ENCODE peak calls at places on chromosome 2, in eight cellular contexts. U is GM04503, C is NCI-H1105 treated with DMSO at 0.1 percent for 48 hours, A is GM23248, W is K562, H is mammary epithelial cell, E is RKO, K is brain microvascular endothelial cell. X is an unnamed sample.

GRCh38 chr2:121085801-121086200 is 199.2 kb downstream of the TFCP2L1 start:
- DNase-seq in A (no peak), E (no peak), C (no peak), U (no peak), K (no peak), W (no peak), H (no peak), X (no peak)

GRCh38 chr2:29841386-29842004 is 79.9 kb downstream of the ALK start:
- DNase-seq in H (no peak), K (peak), E (peak), C (peak), W (peak), U (no peak), A (peak), X (no peak)

GRCh38 chr2:167905668-167906067 is 341.7 kb downstream of the STK39 start:
- DNase-seq in C (no peak), U (no peak), K (no peak), E (no peak), A (no peak), W (no peak), H (no peak), X (no peak)

GRCh38 chr2:201363857-201364560 is 6.9 kb upstream of the FLACC1 start:
- DNase-seq in A (peak), W (peak), H (peak), U (peak), K (peak), E (peak), C (peak), X (peak)

GRCh38 chr2:120402508-120402907 is 56.6 kb downstream of the INHBB start:
- DNase-seq in U (no peak), E (no peak), W (no peak), H (no peak), C (no peak), K (no peak), A (no peak), X (no peak)

GRCh38 chr2:10973766-10974165 is 62.0 kb downstream of the KCNF1 start:
- DNase-seq in E (no peak), C (no peak), H (no peak), W (no peak), K (no peak), U (no peak), A (no peak), X (no peak)

GRCh38 chr2:57443985-57444501 is 602.6 kb upstream of the VRK2 start:
- DNase-seq in U (peak), H (peak), E (peak), A (peak), W (no peak), K (peak), C (no peak), X (no peak)

GRCh38 chr2:137888845-137889244 is 75.4 kb upstream of the HNMT start:
- DNase-seq in K (peak), W (peak), H (peak), A (peak), C (no peak), U (no peak), E (peak), X (no peak)

GRCh38 chr2:182372661-182373060 is 54.2 kb downstream of the PDE1A start:
- DNase-seq in K (peak), E (peak), W (no peak), A (peak), C (no peak), U (peak), H (peak), X (peak)

GRCh38 chr2:23614701-23615100 is 229.7 kb downstream of the KLHL29 start:
- DNase-seq in A (no peak), U (no peak), H (no peak), K (no peak), C (no peak), E (no peak), W (no peak), X (no peak)

GRCh38 chr2:235143789-235144188 is 192.0 kb downstream of the SH3BP4 start:
- DNase-seq in E (no peak), U (no peak), C (no peak), K (no peak), W (no peak), A (no peak), H (no peak), X (no peak)

GRCh38 chr2:196454492-196454891 is 185.0 kb upstream of the CCDC150 start:
- DNase-seq in U (no peak), A (no peak), H (no peak), E (no peak), C (no peak), W (no peak), K (no peak), X (no peak)

GRCh38 chr2:238655131-238655860 is 192.6 kb upstream of the TWIST2 start:
- DNase-seq in U (peak), E (no peak), H (no peak), W (no peak), A (peak), K (no peak), C (no peak), X (no peak)

GRCh38 chr2:223238301-223238700 is 186.3 kb downstream of the KCNE4 start:
- DNase-seq in E (no peak), K (peak), A (peak), H (no peak), U (no peak), C (no peak), W (no peak), X (no peak)